ENCODE peak calls at places on chromosomes 3 and 15, in five cellular contexts. V is H1, S is GM12878, B is K562, T is HepG2. O is an unnamed sample.

GRCh38 chr15:45630958-45631691 is 3.7 kb upstream of the SQOR start:
- DNase-seq in V (no peak), S (no peak), B (no peak), T (no peak), O (no peak)

GRCh38 chr3:46852329-46852720 is 10.9 kb downstream of the MYL3 start:
- DNase-seq in V (peak; percentile 17), S (no peak), B (no peak), T (no peak), O (no peak)

GRCh38 chr15:67005294-67005996 is 60.0 kb upstream of the SMAD3 start:
- DNase-seq in V (peak; percentile 35), S (no peak), B (no peak), T (no peak), O (no peak)

GRCh38 chr3:10703875-10704274 is 112.2 kb upstream of the SLC6A11 start:
- DNase-seq in V (peak; percentile 66), S (no peak), B (peak; percentile 21), T (no peak), O (peak; percentile 84)

GRCh38 chr3:160458151-160458550 is 8.6 kb upstream of the TRIM59 start:
- DNase-seq in V (no peak), S (no peak), B (no peak), T (no peak), O (no peak)

GRCh38 chr3:89955141-89955540 is 847.7 kb downstream of the EPHA3 start:
- DNase-seq in V (no peak), S (no peak), B (no peak), T (no peak), O (no peak)

GRCh38 chr15:76060098-76060989 is 559 bp downstream of the TMEM266 start:
- DNase-seq in V (no peak), S (peak; percentile 34), B (no peak), T (no peak), O (no peak)

GRCh38 chr3:49616491-49616941 is 57.6 kb upstream of the APEH start:
- DNase-seq in V (peak; percentile 56), S (no peak), B (no peak), T (no peak), O (peak; percentile 62)

GRCh38 chr3:183291511-183292031 is 38.5 kb downstream of the B3GNT5 start:
- DNase-seq in V (no peak), S (no peak), B (no peak), T (peak; percentile 78), O (no peak)

GRCh38 chr3:46923559-46924350 is 46.2 kb downstream of the PTH1R start:
- DNase-seq in V (peak; percentile 75), S (no peak), B (peak; percentile 54), T (peak; percentile 31), O (peak; percentile 82)

GRCh38 chr15:71294636-71295241 is 179.5 kb downstream of the THSD4 start:
- DNase-seq in V (no peak), S (no peak), B (no peak), T (no peak), O (no peak)
- TF ChIP-seq CREB1 in V (no peak), S (no peak), B (no peak), T (no peak), O (no peak)

GRCh38 chr15:90425726-90426346 is 37.8 kb downstream of the IQGAP1 start:
- DNase-seq in V (no peak), S (no peak), B (no peak), T (no peak), O (peak; percentile 46)
- H2AFZ ChIP-seq in V (no peak overlapping the region), S (no peak overlapping the region), B (no peak overlapping the region), T (no peak overlapping the region), O (no peak overlapping the region)

GRCh38 chr15:99619712-99620111 is 53.9 kb downstream of the MEF2A start:
- DNase-seq in V (no peak), S (no peak), B (no peak), T (no peak), O (no peak)
- H3K4me1 ChIP-seq in V (peaks cover 4% of the 10 kb centered on the region), S (peaks cover 8% of the 10 kb centered on the region), B (no peaks in the 10 kb centered on the region), T (peaks cover 48% of the 10 kb centered on the region), O (peaks cover 17% of the 10 kb centered on the region)

GRCh38 chr3:76131396-76132153 is 346.2 kb upstream of the ZNF717 start:
- DNase-seq in V (no peak), S (no peak), B (no peak), T (no peak), O (no peak)
- TF ChIP-seq CREB1 in V (no peak), S (no peak), B (no peak), T (no peak), O (no peak)

GRCh38 chr15:63288778-63289378 is 11.5 kb downstream of the APH1B start:
- DNase-seq in V (no peak), S (no peak), B (peak; percentile 37), T (peak; percentile 52), O (peak; percentile 72)
- H2AFZ ChIP-seq in V (no peak overlapping the region), S (no peak overlapping the region), B (peak overlapping the region; percentile 43), T (peak overlapping the region; percentile 34), O (no peak overlapping the region)

GRCh38 chr15:91882858-91883586 is 29.5 kb downstream of the SLCO3A1 start:
- DNase-seq in V (peak; percentile 36), S (no peak), B (no peak), T (no peak), O (no peak)
- H3K4me1 ChIP-seq in V (peaks cover 19% of the 10 kb centered on the region), S (no peaks in the 10 kb centered on the region), B (no peaks in the 10 kb centered on the region), T (no peaks in the 10 kb centered on the region), O (peaks cover 37% of the 10 kb centered on the region)

GRCh38 chr3:115697263-115698053 is 74.1 kb downstream of the GAP43 start:
- DNase-seq in V (no peak), S (no peak), B (no peak), T (no peak), O (no peak)
- TF ChIP-seq CREB1 in V (no peak), S (no peak), B (no peak), T (no peak), O (no peak)

DNA sequence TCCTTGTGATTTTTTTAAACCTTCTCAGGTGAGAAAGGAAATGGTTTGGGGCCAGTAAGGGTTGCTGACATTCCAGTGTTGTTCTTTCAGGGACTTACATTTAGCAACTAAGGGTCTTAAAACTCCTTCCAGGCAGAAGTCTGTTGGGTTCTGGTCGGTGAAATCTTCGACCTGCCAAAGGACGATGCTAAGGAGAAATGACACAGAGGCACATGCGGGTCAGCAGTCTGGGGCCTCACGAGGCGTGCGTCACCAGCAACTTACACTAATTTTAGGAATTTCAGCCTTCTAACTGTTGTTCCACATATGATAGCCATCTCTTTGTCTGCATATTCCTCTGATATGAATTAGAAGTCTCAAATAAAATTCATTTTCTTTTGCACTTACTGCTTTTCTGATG is 64.1 kb upstream of the TMEM108 start:
- DNase-seq in V (no peak), S (no peak), B (no peak), T (no peak), O (no peak)
- H2AFZ ChIP-seq in V (no peak overlapping the region), S (no peak overlapping the region), B (no peak overlapping the region), T (no peak overlapping the region), O (peak overlapping the region; percentile 85)

DNA sequence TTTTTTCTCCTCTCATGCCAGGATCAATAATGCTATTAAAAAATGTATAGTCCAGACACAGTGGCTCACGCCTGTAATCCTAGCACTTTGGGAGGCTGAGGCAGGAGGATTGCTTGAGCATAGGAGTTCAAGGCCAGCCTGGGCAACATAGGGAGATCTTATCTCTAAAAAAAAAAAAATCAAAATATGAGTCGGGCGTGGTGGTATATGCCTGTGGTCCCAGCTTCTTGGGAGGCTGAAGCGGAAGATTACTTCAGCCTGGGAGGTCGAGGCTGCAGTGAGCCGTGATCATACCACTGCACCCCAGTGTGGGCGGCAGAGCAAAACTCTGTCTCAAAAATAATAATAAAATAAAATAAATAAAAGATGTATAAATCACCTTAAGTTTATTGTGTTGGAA is 75.4 kb downstream of the WWTR1 start:
- DNase-seq in V (no peak), S (no peak), B (no peak), T (no peak), O (no peak)
- H3K4me1 ChIP-seq in V (peaks cover 7% of the 10 kb centered on the region), S (peaks cover 68% of the 10 kb centered on the region), B (no peaks in the 10 kb centered on the region), T (peaks cover 32% of the 10 kb centered on the region), O (peaks cover 32% of the 10 kb centered on the region)

O was measured in GM23338.